ENCODE peak calls at places on chromosome 20, in five cellular contexts. U is T-cell; K is effector CD4-positive, alpha-beta T cell; D is skeletal muscle cell; E is DMS153. G is an unnamed sample.
A peak's percentile ranks its signal among the peaks of the same experiment; 100 is the strongest.

GRCh38 chr20:63006611-63007471 is at the start of gene BHLHE23:
- DNase-seq in K (no peak), D (no peak), U (no peak), E (no peak), G (no peak)

GRCh38 chr20:24382330-24382729 is 87.1 kb upstream of the SYNDIG1 start:
- DNase-seq in E (no peak), K (no peak), D (no peak), U (no peak), G (no peak)

GRCh38 chr20:63417213-63418120 is 55.0 kb downstream of the KCNQ2 start:
- DNase-seq in U (no peak), E (no peak), K (no peak), D (no peak), G (no peak)

GRCh38 chr20:46207031-46207549 is 89.0 kb downstream of the CD40 start:
- DNase-seq in U (no peak), D (no peak), K (no peak), E (no peak), G (no peak)

GRCh38 chr20:59037386-59037785 is 5.2 kb downstream of the PRELID3B start:
- DNase-seq in E (no peak), K (no peak), U (no peak), D (no peak), G (no peak)

GRCh38 chr20:32564921-32565734 is 20.0 kb downstream of the NOL4L start:
- DNase-seq in K (no peak), D (no peak), E (no peak), U (no peak), G (no peak)

GRCh38 chr20:44017905-44018683 is 103.4 kb downstream of the TOX2 start:
- DNase-seq in K (no peak), D (peak; percentile 72), E (peak; percentile 98), U (no peak), G (peak; percentile 94)

GRCh38 chr20:62641749-62642665 is at the start of gene SLCO4A1:
- DNase-seq in U (peak; percentile 83), K (peak; percentile 82), D (no peak), E (peak; percentile 66), G (peak; percentile 67)

GRCh38 chr20:37378420-37378784 is 32.5 kb downstream of the SRC start:
- DNase-seq in E (no peak), U (no peak), D (no peak), K (no peak), G (no peak)

GRCh38 chr20:1313236-1313964 is 15.5 kb downstream of the SDCBP2 start:
- DNase-seq in U (peak; percentile 34), D (no peak), K (peak; percentile 63), E (peak; percentile 45), G (peak; percentile 59)

GRCh38 chr20:48623906-48624265 is 203.9 kb downstream of the PREX1 start:
- DNase-seq in K (no peak), D (no peak), U (no peak), E (no peak), G (no peak)

GRCh38 chr20:56171087-56172012 is 77.2 kb upstream of the MC3R start:
- DNase-seq in U (no peak), D (no peak), E (peak; percentile 61), K (no peak), G (no peak)

GRCh38 chr20:35404614-35405259 is 7.0 kb downstream of the UQCC1 start:
- DNase-seq in E (no peak), K (no peak), D (no peak), U (no peak), G (no peak)

GRCh38 chr20:51500311-51500710 is 42.2 kb downstream of the NFATC2 start:
- DNase-seq in D (no peak), U (peak; percentile 71), E (no peak), K (peak; percentile 46), G (no peak)

GRCh38 chr20:17611290-17611539 is 41.3 kb downstream of the DSTN start:
- DNase-seq in K (no peak), U (no peak), D (no peak), E (no peak), G (no peak)

GRCh38 chr20:52379723-52380336 is 188.3 kb upstream of the ZFP64 start:
- DNase-seq in K (no peak), E (no peak), U (no peak), D (no peak), G (no peak)

GRCh38 chr20:58056021-58056591 is 172.3 kb downstream of the ANKRD60 start:
- DNase-seq in K (no peak), U (no peak), D (no peak), E (no peak), G (no peak)

GRCh38 chr20:47681977-47682812 is 103.1 kb downstream of the SULF2 start:
- DNase-seq in D (no peak), U (no peak), K (no peak), E (no peak), G (no peak)

GRCh38 chr20:37390891-37391525 is 45.1 kb downstream of the SRC start:
- DNase-seq in K (no peak), E (no peak), U (no peak), D (no peak), G (no peak)

GRCh38 chr20:52410182-52410647 is 218.6 kb upstream of the ZFP64 start:
- DNase-seq in E (no peak), U (peak; percentile 80), D (peak; percentile 28), K (peak; percentile 46), G (no peak)

GRCh38 chr20:4457566-4458543 is 263.9 kb upstream of the PRND start:
- DNase-seq in E (no peak), D (no peak), U (no peak), K (no peak), G (no peak)

GRCh38 chr20:35555951-35556645 is 14.2 kb downstream of the ERGIC3 start:
- DNase-seq in K (no peak), E (no peak), D (no peak), U (no peak), G (no peak)

GRCh38 chr20:14223806-14224205 is 113.6 kb downstream of the FLRT3 start:
- DNase-seq in D (no peak), U (no peak), E (no peak), K (no peak), G (no peak)

GRCh38 chr20:19692100-19692499 is 66.0 kb upstream of the RIN2 start:
- DNase-seq in U (no peak), E (no peak), K (no peak), D (no peak), G (no peak)

GRCh38 chr20:35395728-35396127 is 16.0 kb downstream of the UQCC1 start:
- DNase-seq in K (no peak), D (no peak), U (no peak), E (no peak), G (no peak)

GRCh38 chr20:35215066-35215956 is 11.2 kb upstream of the MMP24 start:
- DNase-seq in E (no peak), D (no peak), U (no peak), K (no peak), G (no peak)

GRCh38 chr20:5863040-5863811 is 87.1 kb downstream of the TRMT6 start:
- DNase-seq in K (no peak), U (no peak), E (no peak), D (peak; percentile 57), G (no peak)

GRCh38 chr20:24870876-24871275 is 78.2 kb upstream of the CST7 start:
- DNase-seq in E (no peak), U (no peak), D (no peak), K (no peak), G (no peak)

GRCh38 chr20:63253438-63254236 is 626 bp downstream of the NKAIN4 start:
- DNase-seq in D (no peak), K (no peak), U (no peak), E (no peak), G (no peak)

GRCh38 chr20:49297605-49298530 is 20.0 kb upstream of the ZNFX1 start:
- DNase-seq in E (peak; percentile 26), U (peak; percentile 43), K (no peak), D (no peak), G (no peak)

GRCh38 chr20:25226433-25227316 is 21.2 kb upstream of the PYGB start:
- DNase-seq in U (no peak), K (no peak), E (no peak), D (no peak), G (no peak)

GRCh38 chr20:34271961-34272360 is 30.7 kb downstream of the ASIP start:
- DNase-seq in K (no peak), U (no peak), E (no peak), D (peak; percentile 50), G (no peak)

GRCh38 chr20:36367907-36368306 is 61.8 kb downstream of the DLGAP4 start:
- DNase-seq in U (no peak), D (no peak), E (no peak), K (no peak), G (no peak)

GRCh38 chr20:36210561-36210960 is 25.7 kb upstream of the AAR2 start:
- DNase-seq in K (no peak), E (no peak), U (no peak), D (no peak), G (no peak)

GRCh38 chr20:12966468-12967085 is 42.2 kb upstream of the SPTLC3 start:
- DNase-seq in E (no peak), U (no peak), K (no peak), D (peak; percentile 18), G (no peak)

GRCh38 chr20:58855506-58856314 is 3.2 kb downstream of the GNAS start:
- DNase-seq in U (no peak), K (no peak), D (no peak), E (no peak), G (no peak)

GRCh38 chr20:48736231-48736630 is 91.6 kb downstream of the PREX1 start:
- DNase-seq in D (no peak), E (no peak), U (no peak), K (no peak), G (no peak)

GRCh38 chr20:50214226-50215024 is 23.8 kb downstream of the CEBPB start:
- DNase-seq in K (no peak), D (no peak), E (no peak), U (no peak), G (no peak)